ENCODE peak calls at places on chromosome 22, in seven cellular contexts. One of them, this sample, is unnamed.

GRCh38 chr22:48980918-48981317 is 846.8 kb downstream of the BRD1 start:
- DNase-seq in suprapubic skin: no peak
- DNase-seq in tibial nerve: no peak
- DNase-seq in activated B cell treated with CpG ODN at 0.5 μM for 24 hours: no peak
- DNase-seq in astrocyte of the cerebellum: no peak
- DNase-seq in CD14-positive monocyte: no peak
- DNase-seq in fibroblast of the aortic adventitia: no peak
- DNase-seq in this sample: no peak

GRCh38 chr22:19631899-19632670 is 82.2 kb upstream of the SEPTIN5 start:
- DNase-seq in suprapubic skin: peak; percentile 24
- DNase-seq in tibial nerve: no peak
- DNase-seq in activated B cell treated with CpG ODN at 0.5 μM for 24 hours: no peak
- DNase-seq in astrocyte of the cerebellum: peak; percentile 12
- DNase-seq in CD14-positive monocyte: no peak
- DNase-seq in fibroblast of the aortic adventitia: peak; percentile 49
- DNase-seq in this sample: no peak

GRCh38 chr22:19868773-19869471 is 14.2 kb upstream of the GNB1L start:
- DNase-seq in suprapubic skin: peak; percentile 82
- DNase-seq in tibial nerve: peak; percentile 47
- DNase-seq in activated B cell treated with CpG ODN at 0.5 μM for 24 hours: no peak
- DNase-seq in astrocyte of the cerebellum: no peak
- DNase-seq in CD14-positive monocyte: no peak
- DNase-seq in fibroblast of the aortic adventitia: no peak
- DNase-seq in this sample: peak; percentile 20

GRCh38 chr22:46684706-46685105 is 53.3 kb downstream of the CERK start:
- DNase-seq in suprapubic skin: no peak
- DNase-seq in tibial nerve: no peak
- DNase-seq in activated B cell treated with CpG ODN at 0.5 μM for 24 hours: peak; percentile 51
- DNase-seq in astrocyte of the cerebellum: no peak
- DNase-seq in CD14-positive monocyte: no peak
- DNase-seq in fibroblast of the aortic adventitia: no peak
- DNase-seq in this sample: no peak

GRCh38 chr22:47175761-47176359 is 413.4 kb downstream of the TBC1D22A start:
- DNase-seq in suprapubic skin: peak; percentile 60
- DNase-seq in tibial nerve: peak; percentile 8
- DNase-seq in activated B cell treated with CpG ODN at 0.5 μM for 24 hours: no peak
- DNase-seq in astrocyte of the cerebellum: no peak
- DNase-seq in CD14-positive monocyte: peak; percentile 38
- DNase-seq in fibroblast of the aortic adventitia: no peak
- DNase-seq in this sample: peak; percentile 19

GRCh38 chr22:18091916-18092526 is 14.2 kb downstream of the PEX26 start:
- DNase-seq in suprapubic skin: no peak
- DNase-seq in tibial nerve: peak; percentile 39
- DNase-seq in activated B cell treated with CpG ODN at 0.5 μM for 24 hours: no peak
- DNase-seq in astrocyte of the cerebellum: peak; percentile 41
- DNase-seq in CD14-positive monocyte: no peak
- DNase-seq in fibroblast of the aortic adventitia: peak; percentile 89
- DNase-seq in this sample: no peak

GRCh38 chr22:38724926-38725571 is 19.3 kb downstream of the GTPBP1 start:
- DNase-seq in suprapubic skin: no peak
- DNase-seq in tibial nerve: no peak
- DNase-seq in activated B cell treated with CpG ODN at 0.5 μM for 24 hours: no peak
- DNase-seq in astrocyte of the cerebellum: no peak
- DNase-seq in CD14-positive monocyte: peak; percentile 33
- DNase-seq in fibroblast of the aortic adventitia: peak; percentile 36
- DNase-seq in this sample: no peak

GRCh38 chr22:42461511-42461910 is 29.3 kb upstream of the NFAM1 start:
- DNase-seq in suprapubic skin: no peak
- DNase-seq in tibial nerve: no peak
- DNase-seq in activated B cell treated with CpG ODN at 0.5 μM for 24 hours: no peak
- DNase-seq in astrocyte of the cerebellum: no peak
- DNase-seq in CD14-positive monocyte: no peak
- DNase-seq in fibroblast of the aortic adventitia: no peak
- DNase-seq in this sample: no peak

GRCh38 chr22:25213221-25213620 is 6.2 kb upstream of the CRYBB2 start:
- DNase-seq in suprapubic skin: no peak
- DNase-seq in tibial nerve: no peak
- DNase-seq in activated B cell treated with CpG ODN at 0.5 μM for 24 hours: no peak
- DNase-seq in astrocyte of the cerebellum: no peak
- DNase-seq in CD14-positive monocyte: no peak
- DNase-seq in fibroblast of the aortic adventitia: no peak
- DNase-seq in this sample: no peak

GRCh38 chr22:40746428-40747220 is 67.3 kb downstream of the MCHR1 start:
- DNase-seq in suprapubic skin: no peak
- DNase-seq in tibial nerve: no peak
- DNase-seq in activated B cell treated with CpG ODN at 0.5 μM for 24 hours: no peak
- DNase-seq in astrocyte of the cerebellum: no peak
- DNase-seq in CD14-positive monocyte: no peak
- DNase-seq in fibroblast of the aortic adventitia: no peak
- DNase-seq in this sample: no peak

GRCh38 chr22:19523240-19524169 is 705 bp downstream of the CLDN5 start:
- DNase-seq in suprapubic skin: peak; percentile 65
- DNase-seq in tibial nerve: no peak
- DNase-seq in activated B cell treated with CpG ODN at 0.5 μM for 24 hours: no peak
- DNase-seq in astrocyte of the cerebellum: no peak
- DNase-seq in CD14-positive monocyte: no peak
- DNase-seq in fibroblast of the aortic adventitia: peak; percentile 23
- DNase-seq in this sample: no peak

GRCh38 chr22:27866136-27867091 is 52.6 kb downstream of the PITPNB start:
- DNase-seq in suprapubic skin: no peak
- DNase-seq in tibial nerve: peak; percentile 45
- DNase-seq in activated B cell treated with CpG ODN at 0.5 μM for 24 hours: no peak
- DNase-seq in astrocyte of the cerebellum: peak; percentile 76
- DNase-seq in CD14-positive monocyte: no peak
- DNase-seq in fibroblast of the aortic adventitia: peak; percentile 92
- DNase-seq in this sample: no peak

GRCh38 chr22:21829523-21829922 is 37.9 kb downstream of the MAPK1 start:
- DNase-seq in suprapubic skin: no peak
- DNase-seq in tibial nerve: no peak
- DNase-seq in activated B cell treated with CpG ODN at 0.5 μM for 24 hours: no peak
- DNase-seq in astrocyte of the cerebellum: no peak
- DNase-seq in CD14-positive monocyte: no peak
- DNase-seq in fibroblast of the aortic adventitia: no peak
- DNase-seq in this sample: no peak

GRCh38 chr22:16601437-16602223 is 9.0 kb upstream of the CCT8L2 start:
- DNase-seq in suprapubic skin: no peak
- DNase-seq in tibial nerve: no peak
- DNase-seq in activated B cell treated with CpG ODN at 0.5 μM for 24 hours: no peak
- DNase-seq in astrocyte of the cerebellum: no peak
- DNase-seq in CD14-positive monocyte: peak; percentile 45
- DNase-seq in fibroblast of the aortic adventitia: peak; percentile 15
- DNase-seq in this sample: no peak

GRCh38 chr22:26589845-26590524 is at the start of gene TPST2:
- DNase-seq in suprapubic skin: peak; percentile 83
- DNase-seq in tibial nerve: peak; percentile 61
- DNase-seq in activated B cell treated with CpG ODN at 0.5 μM for 24 hours: peak; percentile 78
- DNase-seq in astrocyte of the cerebellum: peak; percentile 19
- DNase-seq in CD14-positive monocyte: peak; percentile 73
- DNase-seq in fibroblast of the aortic adventitia: peak; percentile 56
- DNase-seq in this sample: peak; percentile 85

GRCh38 chr22:27880778-27881394 is 38.2 kb downstream of the PITPNB start:
- DNase-seq in suprapubic skin: no peak
- DNase-seq in tibial nerve: no peak
- DNase-seq in activated B cell treated with CpG ODN at 0.5 μM for 24 hours: no peak
- DNase-seq in astrocyte of the cerebellum: peak; percentile 72
- DNase-seq in CD14-positive monocyte: no peak
- DNase-seq in fibroblast of the aortic adventitia: peak; percentile 89
- DNase-seq in this sample: no peak

GRCh38 chr22:32327066-32327465 is 30.6 kb upstream of the RFPL3 start:
- DNase-seq in suprapubic skin: no peak
- DNase-seq in tibial nerve: no peak
- DNase-seq in activated B cell treated with CpG ODN at 0.5 μM for 24 hours: no peak
- DNase-seq in astrocyte of the cerebellum: no peak
- DNase-seq in CD14-positive monocyte: no peak
- DNase-seq in fibroblast of the aortic adventitia: no peak
- DNase-seq in this sample: no peak

GRCh38 chr22:49078076-49078710 is 749.5 kb downstream of the BRD1 start:
- DNase-seq in suprapubic skin: no peak
- DNase-seq in tibial nerve: no peak
- DNase-seq in activated B cell treated with CpG ODN at 0.5 μM for 24 hours: no peak
- DNase-seq in astrocyte of the cerebellum: no peak
- DNase-seq in CD14-positive monocyte: no peak
- DNase-seq in fibroblast of the aortic adventitia: no peak
- DNase-seq in this sample: no peak

GRCh38 chr22:22737590-22737989 is 93.2 kb downstream of the GGTLC2 start:
- DNase-seq in suprapubic skin: no peak
- DNase-seq in tibial nerve: no peak
- DNase-seq in activated B cell treated with CpG ODN at 0.5 μM for 24 hours: no peak
- DNase-seq in astrocyte of the cerebellum: no peak
- DNase-seq in CD14-positive monocyte: no peak
- DNase-seq in fibroblast of the aortic adventitia: no peak
- DNase-seq in this sample: no peak

GRCh38 chr22:43529954-43530863 is 118.4 kb downstream of the MPPED1 start:
- DNase-seq in suprapubic skin: no peak
- DNase-seq in tibial nerve: no peak
- DNase-seq in activated B cell treated with CpG ODN at 0.5 μM for 24 hours: no peak
- DNase-seq in astrocyte of the cerebellum: no peak
- DNase-seq in CD14-positive monocyte: no peak
- DNase-seq in fibroblast of the aortic adventitia: no peak
- DNase-seq in this sample: no peak

GRCh38 chr22:16801571-16801970 is 23.6 kb downstream of the XKR3 start:
- DNase-seq in suprapubic skin: no peak
- DNase-seq in tibial nerve: no peak
- DNase-seq in activated B cell treated with CpG ODN at 0.5 μM for 24 hours: no peak
- DNase-seq in astrocyte of the cerebellum: no peak
- DNase-seq in CD14-positive monocyte: no peak
- DNase-seq in fibroblast of the aortic adventitia: no peak
- DNase-seq in this sample: no peak

GRCh38 chr22:26321469-26321913 is 107.6 kb upstream of the ASPHD2 start:
- DNase-seq in suprapubic skin: no peak
- DNase-seq in tibial nerve: no peak
- DNase-seq in activated B cell treated with CpG ODN at 0.5 μM for 24 hours: no peak
- DNase-seq in astrocyte of the cerebellum: no peak
- DNase-seq in CD14-positive monocyte: no peak
- DNase-seq in fibroblast of the aortic adventitia: peak; percentile 36
- DNase-seq in this sample: no peak

DNA sequence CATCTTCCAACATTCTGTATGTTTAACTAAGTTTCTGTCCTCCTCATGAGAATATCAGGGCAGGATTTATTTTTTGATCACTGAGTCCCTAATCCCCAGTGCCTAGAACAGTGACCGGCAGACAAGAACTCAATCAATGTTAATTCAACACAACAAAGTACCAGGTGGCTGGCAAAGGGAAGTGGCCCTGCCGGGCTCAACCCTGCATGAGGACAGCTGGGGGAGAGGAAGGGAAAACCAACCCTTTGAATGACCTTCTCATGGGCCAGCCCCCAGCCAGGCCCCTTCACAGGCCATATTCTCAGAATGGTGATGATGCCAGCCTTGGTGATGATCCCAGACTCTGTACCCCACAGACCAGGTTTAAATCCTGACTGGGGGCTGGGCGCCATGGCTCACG is 1.4 kb upstream of the MFNG start:
- DNase-seq in suprapubic skin: no peak
- DNase-seq in tibial nerve: no peak
- DNase-seq in activated B cell treated with CpG ODN at 0.5 μM for 24 hours: no peak
- DNase-seq in astrocyte of the cerebellum: no peak
- DNase-seq in CD14-positive monocyte: no peak
- DNase-seq in fibroblast of the aortic adventitia: no peak
- DNase-seq in this sample: no peak
- TF ChIP-seq CTCF in suprapubic skin: no peak
- TF ChIP-seq CTCF in tibial nerve: no peak
- TF ChIP-seq CTCF in activated B cell treated with CpG ODN at 0.5 μM for 24 hours: no peak
- TF ChIP-seq CTCF in astrocyte of the cerebellum: no peak
- TF ChIP-seq CTCF in CD14-positive monocyte: no peak
- TF ChIP-seq CTCF in fibroblast of the aortic adventitia: no peak
- TF ChIP-seq CTCF in this sample: no peak

GRCh38 chr22:50621491-50621880 is 6.5 kb downstream of the ARSA start:
- DNase-seq in suprapubic skin: no peak
- DNase-seq in tibial nerve: no peak
- DNase-seq in activated B cell treated with CpG ODN at 0.5 μM for 24 hours: no peak
- DNase-seq in astrocyte of the cerebellum: no peak
- DNase-seq in CD14-positive monocyte: no peak
- DNase-seq in fibroblast of the aortic adventitia: no peak
- DNase-seq in this sample: no peak

GRCh38 chr22:50624347-50625130 is 3.4 kb downstream of the ARSA start:
- DNase-seq in suprapubic skin: peak; percentile 52
- DNase-seq in tibial nerve: peak; percentile 7
- DNase-seq in activated B cell treated with CpG ODN at 0.5 μM for 24 hours: no peak
- DNase-seq in astrocyte of the cerebellum: no peak
- DNase-seq in CD14-positive monocyte: no peak
- DNase-seq in fibroblast of the aortic adventitia: no peak
- DNase-seq in this sample: no peak

GRCh38 chr22:50620861-50621490 is 7.0 kb downstream of the ARSA start:
- DNase-seq in suprapubic skin: no peak
- DNase-seq in tibial nerve: no peak
- DNase-seq in activated B cell treated with CpG ODN at 0.5 μM for 24 hours: peak; percentile 49
- DNase-seq in astrocyte of the cerebellum: no peak
- DNase-seq in CD14-positive monocyte: no peak
- DNase-seq in fibroblast of the aortic adventitia: no peak
- DNase-seq in this sample: no peak

GRCh38 chr22:50622723-50623327 is 5.1 kb downstream of the ARSA start:
- DNase-seq in suprapubic skin: no peak
- DNase-seq in tibial nerve: no peak
- DNase-seq in activated B cell treated with CpG ODN at 0.5 μM for 24 hours: no peak
- DNase-seq in astrocyte of the cerebellum: no peak
- DNase-seq in CD14-positive monocyte: no peak
- DNase-seq in fibroblast of the aortic adventitia: no peak
- DNase-seq in this sample: no peak

GRCh38 chr22:50621948-50622722 is 5.8 kb downstream of the ARSA start:
- DNase-seq in suprapubic skin: no peak
- DNase-seq in tibial nerve: no peak
- DNase-seq in activated B cell treated with CpG ODN at 0.5 μM for 24 hours: no peak
- DNase-seq in astrocyte of the cerebellum: no peak
- DNase-seq in CD14-positive monocyte: no peak
- DNase-seq in fibroblast of the aortic adventitia: no peak
- DNase-seq in this sample: no peak
- TF ChIP-seq CTCF in suprapubic skin: no peak
- TF ChIP-seq CTCF in tibial nerve: no peak
- TF ChIP-seq CTCF in activated B cell treated with CpG ODN at 0.5 μM for 24 hours: no peak
- TF ChIP-seq CTCF in astrocyte of the cerebellum: peak; percentile 25
- TF ChIP-seq CTCF in CD14-positive monocyte: peak; percentile 21
- TF ChIP-seq CTCF in fibroblast of the aortic adventitia: no peak
- TF ChIP-seq CTCF in this sample: no peak

GRCh38 chr22:44815099-44816070 is 63.0 kb downstream of the ARHGAP8 start:
- DNase-seq in suprapubic skin: no peak
- DNase-seq in tibial nerve: no peak
- DNase-seq in activated B cell treated with CpG ODN at 0.5 μM for 24 hours: no peak
- DNase-seq in astrocyte of the cerebellum: no peak
- DNase-seq in CD14-positive monocyte: peak; percentile 32
- DNase-seq in fibroblast of the aortic adventitia: no peak
- DNase-seq in this sample: no peak
- TF ChIP-seq CTCF in suprapubic skin: no peak
- TF ChIP-seq CTCF in tibial nerve: no peak
- TF ChIP-seq CTCF in activated B cell treated with CpG ODN at 0.5 μM for 24 hours: no peak
- TF ChIP-seq CTCF in astrocyte of the cerebellum: no peak
- TF ChIP-seq CTCF in CD14-positive monocyte: no peak
- TF ChIP-seq CTCF in fibroblast of the aortic adventitia: no peak
- TF ChIP-seq CTCF in this sample: no peak

DNA sequence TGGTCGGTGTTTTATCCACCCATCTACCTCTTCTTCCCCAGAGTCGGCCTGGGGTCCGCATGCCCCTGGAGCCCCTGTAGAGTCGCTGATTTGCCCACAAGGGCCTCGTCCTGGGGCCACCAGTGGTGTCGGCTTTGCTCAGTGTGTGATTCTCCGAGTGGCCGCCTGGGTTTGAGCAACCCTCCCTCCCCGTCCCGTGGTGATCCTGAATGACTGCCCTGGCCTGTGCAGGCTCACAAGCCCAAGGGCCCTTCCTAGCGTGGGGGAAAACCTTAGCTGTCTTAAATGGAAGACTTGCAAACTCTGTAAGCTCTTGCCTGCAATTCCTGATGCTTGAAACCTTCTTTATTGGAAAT is 128.3 kb downstream of the OSBP2 start:
- DNase-seq in suprapubic skin: peak; percentile 59
- DNase-seq in tibial nerve: no peak
- DNase-seq in activated B cell treated with CpG ODN at 0.5 μM for 24 hours: no peak
- DNase-seq in astrocyte of the cerebellum: no peak
- DNase-seq in CD14-positive monocyte: no peak
- DNase-seq in fibroblast of the aortic adventitia: no peak
- DNase-seq in this sample: no peak
- TF ChIP-seq CTCF in suprapubic skin: no peak
- TF ChIP-seq CTCF in tibial nerve: no peak
- TF ChIP-seq CTCF in activated B cell treated with CpG ODN at 0.5 μM for 24 hours: no peak
- TF ChIP-seq CTCF in astrocyte of the cerebellum: no peak
- TF ChIP-seq CTCF in CD14-positive monocyte: no peak
- TF ChIP-seq CTCF in fibroblast of the aortic adventitia: peak; percentile 15
- TF ChIP-seq CTCF in this sample: no peak